ENCODE peak calls at places on chromosomes 1 and 21, in four cellular contexts. Z is GM13976, O is tibial nerve, M is OCI-LY7. W is an unnamed sample.

GRCh38 chr1:206787956-206788355 is 15.7 kb upstream of the IL10 start:
- DNase-seq in Z (no peak), O (no peak), M (no peak), W (no peak)

GRCh38 chr1:62536865-62537264 is 60.5 kb upstream of the ANGPTL3 start:
- DNase-seq in Z (no peak), O (no peak), M (no peak), W (no peak)

GRCh38 chr1:150168960-150169565 is 19.3 kb downstream of the PLEKHO1 start:
- DNase-seq in Z (peak), O (peak), M (peak), W (peak)

GRCh38 chr1:23533288-23534130 is 2.5 kb upstream of the E2F2 start:
- DNase-seq in Z (no peak), O (no peak), M (peak), W (no peak)

GRCh38 chr1:7383671-7384070 is 387.4 kb upstream of the VAMP3 start:
- DNase-seq in Z (no peak), O (no peak), M (no peak), W (no peak)

GRCh38 chr1:107572674-107573205 is 392.2 kb downstream of the VAV3 start:
- DNase-seq in Z (no peak), O (no peak), M (no peak), W (no peak)

GRCh38 chr1:36207339-36207738 is 16.9 kb upstream of the THRAP3 start:
- DNase-seq in Z (peak), O (peak), M (peak), W (no peak)

GRCh38 chr1:238063454-238063853 is 172.7 kb upstream of the ZP4 start:
- DNase-seq in Z (no peak), O (no peak), M (no peak), W (no peak)

GRCh38 chr1:64392109-64392508 is 77.8 kb upstream of the CACHD1 start:
- DNase-seq in Z (no peak), O (no peak), M (no peak), W (no peak)

GRCh38 chr1:100353988-100354387 is 1.7 kb downstream of the CDC14A start:
- DNase-seq in Z (no peak), O (no peak), M (peak), W (no peak)

GRCh38 chr1:22850681-22851080 is 122.0 kb downstream of the LACTBL1 start:
- DNase-seq in Z (no peak), O (no peak), M (no peak), W (no peak)

GRCh38 chr1:194295690-194296089 is 1109.3 kb upstream of the B3GALT2 start:
- DNase-seq in Z (peak), O (no peak), M (peak), W (no peak)

GRCh38 chr1:160925652-160926241 is 28.9 kb downstream of the ITLN2 start:
- DNase-seq in Z (no peak), O (no peak), M (no peak), W (no peak)

GRCh38 chr1:223479718-223480425 is 86.7 kb downstream of the CCDC185 start:
- DNase-seq in Z (no peak), O (no peak), M (no peak), W (no peak)

GRCh38 chr1:7220007-7220406 is 434.8 kb downstream of the CAMTA1 start:
- DNase-seq in Z (no peak), O (no peak), M (no peak), W (no peak)

GRCh38 chr1:212366901-212367300 is 47.8 kb downstream of the PACC1 start:
- DNase-seq in Z (no peak), O (no peak), M (no peak), W (no peak)

GRCh38 chr1:149844096-149844495 is 55.3 kb upstream of the BOLA1 start:
- DNase-seq in Z (no peak), O (no peak), M (peak), W (no peak)

GRCh38 chr1:227911376-227911775 is 36.4 kb downstream of the WNT9A start:
- DNase-seq in Z (no peak), O (no peak), M (no peak), W (no peak)

GRCh38 chr1:155003766-155004351 is 1.3 kb downstream of the ZBTB7B start:
- DNase-seq in Z (peak), O (peak), M (peak), W (no peak)

GRCh38 chr21:44965251-44966022 is 25.6 kb downstream of the SLX9 start:
- DNase-seq in Z (peak), O (no peak), M (no peak), W (no peak)

DNA sequence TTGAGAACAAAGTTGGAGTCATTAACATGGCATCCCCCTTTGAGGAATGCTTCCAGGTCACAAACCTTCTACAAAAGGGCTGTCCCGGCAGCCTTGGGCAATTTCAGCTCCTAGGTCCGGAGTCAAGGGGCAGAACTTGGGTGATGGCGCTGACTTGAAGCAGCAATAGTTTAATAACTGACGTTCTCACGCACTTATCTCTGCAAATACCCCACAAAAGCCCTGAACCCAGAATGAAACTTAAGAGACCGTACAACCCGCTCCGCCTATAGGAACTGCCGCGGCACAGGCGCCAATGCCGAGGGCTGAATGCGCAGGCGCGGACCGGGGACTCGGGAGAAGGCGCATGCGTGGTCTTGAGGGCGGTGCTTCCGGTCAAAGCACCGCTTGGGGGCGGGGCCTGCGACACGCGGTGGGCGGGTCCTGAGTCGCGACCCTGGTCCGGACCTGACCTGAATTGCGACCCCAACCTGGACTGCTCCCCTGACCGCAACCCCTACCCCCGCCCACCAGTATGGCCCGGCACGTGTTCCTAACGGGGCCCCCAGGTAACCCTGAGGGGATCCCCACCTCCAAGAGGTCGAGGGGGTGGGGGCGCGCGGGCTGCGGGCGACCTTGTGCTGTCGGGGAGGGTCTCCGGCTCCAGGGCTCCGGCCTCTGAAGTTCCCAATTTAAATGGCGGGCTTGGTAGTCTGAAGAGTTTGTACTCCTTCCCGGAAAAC is at the start of gene NTPCR:
- DNase-seq in Z (peak), O (peak), M (peak), W (peak)
- TF ChIP-seq CTCF in Z (no peak), O (no peak), M (no peak), W (no peak)

DNA sequence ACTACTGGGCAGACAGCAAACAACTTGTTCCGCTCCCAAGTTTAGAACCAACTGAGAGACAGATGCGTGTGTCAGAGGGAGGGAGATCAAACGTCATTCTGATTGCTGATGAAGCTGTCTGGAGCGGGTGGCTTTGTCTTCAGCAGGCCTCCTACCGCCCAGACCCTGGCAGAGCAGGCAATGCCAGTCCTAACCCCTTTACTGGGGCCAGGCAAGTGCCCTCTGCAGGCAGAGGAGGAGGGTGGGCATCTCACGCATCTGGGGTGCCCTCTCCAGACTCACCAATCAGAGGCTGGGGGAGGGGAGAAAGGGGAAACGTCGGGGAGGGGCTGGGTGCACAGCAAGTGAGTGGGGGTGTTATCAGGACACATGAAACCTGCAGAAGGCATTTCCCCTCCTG is 126.6 kb downstream of the ACTL8 start:
- DNase-seq in Z (no peak), O (no peak), M (no peak), W (no peak)
- TF ChIP-seq CTCF in Z (no peak), O (no peak), M (no peak), W (no peak)

DNA sequence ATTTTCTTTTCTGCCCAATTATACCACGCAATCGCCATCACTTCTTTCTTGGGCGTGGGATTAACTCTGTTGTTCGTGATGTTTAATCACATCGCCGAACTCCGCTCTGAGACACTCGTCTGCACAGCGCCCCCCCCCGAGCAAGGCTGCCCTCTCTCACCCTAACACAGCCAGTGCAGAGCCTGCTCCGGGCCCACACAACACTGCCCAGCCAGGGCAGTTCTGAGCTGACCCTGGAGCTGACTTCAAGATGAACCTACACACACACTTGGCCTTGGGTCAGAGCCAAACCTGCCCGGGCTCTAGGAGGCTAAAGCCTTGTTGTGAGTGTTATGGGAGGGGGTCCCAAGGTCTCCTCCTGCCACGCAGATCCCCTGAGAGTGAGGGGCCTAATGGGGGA is 64.6 kb upstream of the LRP8 start:
- DNase-seq in Z (no peak), O (no peak), M (no peak), W (no peak)
- TF ChIP-seq CTCF in Z (no peak), O (no peak), M (no peak), W (no peak)

DNA sequence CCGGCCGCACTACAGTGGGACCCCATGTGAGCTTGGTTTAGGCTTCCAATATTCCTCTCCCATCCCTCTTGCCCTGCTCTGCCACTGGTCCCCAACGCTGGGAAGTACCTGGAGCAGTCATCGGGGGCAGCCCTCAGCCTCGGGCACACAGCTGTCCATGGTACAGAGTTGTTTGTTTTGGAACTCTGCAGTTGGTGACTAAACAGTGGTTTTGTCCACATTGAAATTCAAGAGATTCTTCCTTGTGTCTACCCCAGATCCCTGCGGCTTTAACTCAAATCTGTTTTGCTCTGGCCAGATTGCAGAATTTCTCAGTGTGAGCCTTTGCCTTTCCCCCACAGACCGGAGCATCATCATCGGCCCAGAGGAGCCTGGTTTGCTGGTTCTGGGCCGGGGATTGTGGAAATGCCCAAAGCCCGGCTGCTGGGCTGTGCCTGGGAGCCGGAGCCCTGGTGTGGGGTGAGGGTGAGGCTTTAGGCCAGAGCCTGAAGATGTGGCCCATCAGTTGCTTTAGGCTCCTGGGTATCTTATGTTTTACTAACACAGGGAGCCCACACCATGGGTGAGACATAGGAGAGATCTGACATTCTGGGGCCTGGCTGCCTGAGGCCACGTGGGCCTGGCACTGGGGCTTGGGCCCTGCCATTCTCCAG is 93.2 kb downstream of the ARHGEF10L start:
- DNase-seq in Z (no peak), O (no peak), M (no peak), W (no peak)
- TF ChIP-seq CTCF in Z (no peak), O (no peak), M (no peak), W (no peak)

W was measured in D721Med.